ENCODE peak calls at places on chromosomes 1 and 21, in ten cellular contexts. N is sigmoid colon, A is stomach, V is SK-N-SH, M is A549, F is tibial nerve, Q is suprapubic skin, O is H1, T is ovary, B is K562. I is an unnamed sample.

GRCh38 chr1:89890085-89890754 is 69.4 kb downstream of the LRRC8D start:
- DNase-seq in N (no peak), A (no peak), V (no peak), M (peak; percentile 96), F (no peak), Q (no peak), O (no peak), T (no peak), B (no peak), I (no peak)

GRCh38 chr1:214028569-214028968 is 40.8 kb downstream of the PROX1 start:
- DNase-seq in N (no peak), A (no peak), V (peak; percentile 40), M (no peak), F (no peak), Q (no peak), O (no peak), T (no peak), B (no peak), I (no peak)

GRCh38 chr1:224042557-224043118 is 71.3 kb upstream of the FBXO28 start:
- DNase-seq in N (no peak), A (no peak), V (no peak), M (no peak), F (no peak), Q (no peak), O (no peak), T (no peak), B (no peak), I (no peak)

GRCh38 chr21:42650033-42650370 is 3.4 kb upstream of the PDE9A start:
- DNase-seq in N (peak; percentile 45), A (peak; percentile 37), V (no peak), M (no peak), F (no peak), Q (no peak), O (no peak), T (no peak), B (no peak), I (no peak)

GRCh38 chr1:237527761-237528160 is 363.0 kb downstream of the ZP4 start:
- DNase-seq in N (no peak), A (no peak), V (no peak), M (no peak), F (no peak), Q (no peak), O (no peak), T (no peak), B (no peak), I (no peak)

GRCh38 chr1:116340506-116341240 is 32.4 kb upstream of the ATP1A1 start:
- DNase-seq in N (no peak), A (no peak), V (no peak), M (no peak), F (no peak), Q (no peak), O (no peak), T (no peak), B (no peak), I (no peak)

GRCh38 chr1:164191191-164191590 is 367.8 kb upstream of the PBX1 start:
- DNase-seq in N (no peak), A (no peak), V (no peak), M (no peak), F (no peak), Q (no peak), O (no peak), T (no peak), B (no peak), I (no peak)

GRCh38 chr1:116311756-116312691 is 61.0 kb upstream of the ATP1A1 start:
- DNase-seq in N (no peak), A (peak; percentile 52), V (no peak), M (no peak), F (no peak), Q (no peak), O (no peak), T (no peak), B (no peak), I (peak; percentile 42)

GRCh38 chr1:113758631-113759340 is 500 bp downstream of the PHTF1 start:
- DNase-seq in N (peak; percentile 80), A (peak; percentile 65), V (peak; percentile 82), M (peak; percentile 45), F (peak; percentile 19), Q (peak; percentile 84), O (peak; percentile 87), T (peak; percentile 58), B (peak; percentile 87), I (peak; percentile 72)

GRCh38 chr1:107776898-107777663 is 187.9 kb downstream of the VAV3 start:
- DNase-seq in N (no peak), A (no peak), V (no peak), M (no peak), F (no peak), Q (no peak), O (no peak), T (no peak), B (no peak), I (no peak)

DNA sequence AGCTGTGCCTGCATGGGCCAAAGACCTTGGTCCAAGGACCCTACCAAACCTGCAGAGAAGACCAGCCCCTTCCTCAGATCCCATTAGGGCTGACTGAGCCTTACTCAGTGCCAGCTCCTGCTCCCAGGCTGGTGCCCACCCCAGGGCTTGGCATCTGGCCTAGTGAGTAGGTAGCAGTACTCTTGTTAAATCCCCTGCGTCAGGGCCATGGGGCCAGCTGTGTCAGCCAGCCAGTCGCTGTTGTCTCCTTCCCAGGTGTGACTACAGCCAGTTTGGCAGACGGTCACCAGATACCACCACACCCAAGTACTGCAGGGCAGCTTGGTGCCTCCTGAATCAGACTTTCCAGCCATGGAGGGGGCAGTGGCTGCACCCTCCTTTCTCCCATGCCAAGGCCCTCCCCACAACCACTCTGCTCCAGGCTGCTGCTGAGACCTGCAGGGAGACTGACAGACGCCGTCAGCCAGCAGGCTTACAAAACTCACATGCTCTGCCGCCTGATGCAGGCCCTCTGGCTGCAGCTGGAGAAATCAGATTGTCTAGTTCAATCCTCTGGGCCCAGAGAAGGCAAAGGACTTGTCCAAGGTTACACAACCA is 3.0 kb downstream of the TENT5B start:
- DNase-seq in N (peak; percentile 80), A (peak; percentile 73), V (no peak), M (peak; percentile 29), F (no peak), Q (no peak), O (no peak), T (no peak), B (no peak), I (peak; percentile 60)
- TF ChIP-seq EP300 in N (no peak), A (no peak), V (no peak), M (no peak), F (no peak), Q (no peak), O (no peak), T (no peak), B (no peak), I (no peak)

DNA sequence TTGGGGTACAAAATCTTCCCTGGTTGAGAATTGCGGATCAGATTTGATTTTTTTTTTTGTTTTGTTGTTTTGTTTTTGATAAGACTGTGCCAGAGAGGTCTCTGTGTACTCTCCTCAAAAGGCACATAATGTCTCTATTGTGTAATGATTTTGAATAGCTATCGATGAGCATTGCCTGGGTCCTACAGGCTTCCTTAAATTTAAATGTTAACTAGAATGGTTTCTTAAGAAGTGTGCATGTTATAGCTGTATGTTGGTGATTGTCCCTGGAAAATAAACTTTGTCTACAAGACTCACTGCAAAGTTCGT is 121.2 kb downstream of the ITSN1 start:
- DNase-seq in N (no peak), A (no peak), V (no peak), M (no peak), F (no peak), Q (no peak), O (no peak), T (no peak), B (no peak), I (no peak)
- TF ChIP-seq EP300 in N (no peak), A (no peak), V (no peak), M (no peak), F (no peak), Q (no peak), O (no peak), T (no peak), B (no peak), I (no peak)

GRCh38 chr1:20229191-20229590 is 42.9 kb upstream of the PLA2G2C start:
- DNase-seq in N (no peak), A (no peak), V (no peak), M (no peak), F (no peak), Q (no peak), O (no peak), T (no peak), B (no peak), I (no peak)

GRCh38 chr1:20228314-20228713 is 42.0 kb upstream of the PLA2G2C start:
- DNase-seq in N (no peak), A (no peak), V (no peak), M (no peak), F (no peak), Q (no peak), O (no peak), T (no peak), B (no peak), I (no peak)

GRCh38 chr1:20223106-20223505 is 36.8 kb upstream of the PLA2G2C start:
- DNase-seq in N (no peak), A (no peak), V (no peak), M (no peak), F (no peak), Q (no peak), O (no peak), T (no peak), B (no peak), I (no peak)

GRCh38 chr1:20223659-20224058 is 37.3 kb upstream of the PLA2G2C start:
- DNase-seq in N (no peak), A (no peak), V (no peak), M (no peak), F (no peak), Q (no peak), O (peak; percentile 51), T (no peak), B (no peak), I (no peak)

GRCh38 chr1:20227704-20228103 is 41.4 kb upstream of the PLA2G2C start:
- DNase-seq in N (no peak), A (no peak), V (no peak), M (no peak), F (no peak), Q (no peak), O (no peak), T (no peak), B (no peak), I (no peak)
- TF ChIP-seq EP300 in N (no peak), A (no peak), V (no peak), M (no peak), F (no peak), Q (no peak), O (no peak), T (no peak), B (no peak), I (no peak)

DNA sequence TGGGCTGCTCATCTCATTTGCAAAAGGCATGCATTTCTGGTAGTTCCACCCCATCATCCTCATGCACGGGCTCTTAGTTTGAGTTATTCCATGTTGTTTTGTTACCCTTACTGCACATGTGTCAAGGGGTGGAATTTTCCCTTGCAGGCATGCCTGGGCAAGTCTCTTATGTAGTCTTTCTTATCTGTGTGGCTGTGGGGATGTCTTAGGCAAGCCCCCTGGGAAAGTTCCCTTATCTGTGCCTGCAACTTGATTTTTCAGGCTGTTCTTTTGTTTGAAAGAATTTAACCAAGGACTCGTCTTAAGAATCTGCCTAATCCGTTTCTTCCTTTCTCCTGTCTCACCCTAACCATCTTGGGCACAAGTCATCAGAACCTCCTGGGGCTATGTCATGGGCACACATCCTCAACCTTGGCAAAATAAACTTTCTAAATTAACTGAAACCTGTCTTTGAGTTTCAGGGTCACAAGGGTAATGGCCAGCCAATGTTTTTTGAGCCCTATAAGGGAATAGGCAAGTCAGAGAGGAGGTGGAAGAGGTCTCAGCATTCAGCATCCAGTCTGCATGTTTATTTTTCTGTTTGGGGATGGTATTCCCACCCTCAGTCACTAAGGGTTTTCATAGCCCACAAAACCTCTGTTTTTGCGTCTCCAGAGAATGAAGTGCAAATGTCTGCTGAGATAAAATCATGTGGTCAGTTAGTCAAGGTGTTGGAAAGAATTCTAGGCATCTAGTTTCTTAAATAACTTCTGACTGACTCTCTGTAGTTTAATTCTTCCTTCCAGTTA is 579.7 kb downstream of the PLA2G4A start:
- DNase-seq in N (no peak), A (no peak), V (no peak), M (no peak), F (no peak), Q (no peak), O (no peak), T (no peak), B (no peak), I (no peak)
- TF ChIP-seq EP300 in N (no peak), A (no peak), V (no peak), M (no peak), F (no peak), Q (no peak), O (no peak), T (no peak), B (no peak), I (no peak)

I was measured in transverse colon.